ENCODE peak calls at places on chromosomes 6 and 20, in four cellular contexts. C, T, R and D are unnamed samples.
A peak's percentile ranks its signal among the peaks of the same experiment; 100 is the strongest.

GRCh38 chr20:49446080-49446479 is 36.4 kb downstream of the KCNB1 start:
- DNase-seq in C (no peak), R (no peak), T (no peak), D (no peak)

GRCh38 chr20:46371656-46372055 is 34.8 kb downstream of the ELMO2 start:
- DNase-seq in R (no peak), C (no peak), T (no peak), D (no peak)

GRCh38 chr20:37744347-37744746 is 50.5 kb downstream of the CTNNBL1 start:
- DNase-seq in C (no peak), R (no peak), T (no peak), D (no peak)

GRCh38 chr6:169092375-169092774 is 161.3 kb downstream of the THBS2 start:
- DNase-seq in R (peak; percentile 40), T (no peak), C (no peak), D (no peak)

GRCh38 chr20:733806-734205 is 34.5 kb downstream of the SLC52A3 start:
- DNase-seq in R (no peak), C (peak; percentile 58), T (no peak), D (no peak)

GRCh38 chr6:92687278-92687677 is 732.1 kb downstream of the EPHA7 start:
- DNase-seq in T (no peak), R (no peak), C (no peak), D (no peak)

GRCh38 chr6:148140772-148141557 is 201.7 kb upstream of the SASH1 start:
- DNase-seq in T (no peak), R (peak; percentile 41), C (no peak), D (no peak)

GRCh38 chr6:79872986-79873385 is 74.4 kb downstream of the ELOVL4 start:
- DNase-seq in T (peak; percentile 62), R (peak; percentile 56), C (no peak), D (peak; percentile 99)

GRCh38 chr6:136873733-136874132 is 48.4 kb upstream of the SLC35D3 start:
- DNase-seq in T (peak; percentile 6), C (no peak), R (no peak), D (no peak)

GRCh38 chr20:17735206-17735804 is 35.5 kb downstream of the BANF2 start:
- DNase-seq in C (no peak), R (peak; percentile 55), T (peak; percentile 36), D (no peak)

GRCh38 chr20:45487231-45487635 is 17.7 kb downstream of the WFDC2 start:
- DNase-seq in C (no peak), R (no peak), T (no peak), D (no peak)

DNA sequence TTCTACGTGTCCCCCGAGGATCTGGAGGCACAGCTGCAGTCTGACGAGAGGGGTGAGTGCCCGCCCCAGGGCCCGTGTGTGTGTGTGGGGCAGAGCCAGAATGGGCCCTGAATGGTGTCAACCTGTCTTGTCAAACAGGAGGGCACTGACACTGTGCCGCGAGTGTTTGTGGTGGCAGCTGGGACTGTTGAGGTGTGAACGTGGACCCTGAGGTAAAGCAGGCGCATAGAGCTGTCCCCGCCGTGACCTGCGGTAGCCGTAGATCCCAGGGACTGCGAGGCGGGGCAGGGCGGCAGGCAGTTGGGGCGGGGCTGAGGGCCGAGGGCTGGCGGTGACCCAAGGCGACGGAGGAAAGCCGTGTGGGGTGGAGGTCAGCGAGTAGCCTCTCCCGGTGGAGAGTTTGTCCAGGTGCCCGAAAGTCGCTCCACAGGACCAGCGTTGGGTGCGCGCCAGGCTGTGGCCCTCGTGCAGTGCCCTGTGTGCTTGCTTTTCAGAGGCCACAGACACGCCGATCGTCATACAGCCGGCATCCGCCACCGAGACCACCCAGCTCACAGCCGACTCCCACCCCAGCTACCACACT is 25.2 kb downstream of the UCKL1 start:
- DNase-seq in R (no peak), C (no peak), T (no peak), D (no peak)
- H3K27ac ChIP-seq in R (no peak overlapping the region), C (peak overlapping the region; percentile 4), T (no peak overlapping the region), D (no peak overlapping the region)

GRCh38 chr20:58585753-58586540 is 65.1 kb upstream of the STX16 start:
- DNase-seq in R (no peak), T (no peak), C (no peak), D (no peak)
- H3K27ac ChIP-seq in R (no peak overlapping the region), T (no peak overlapping the region), C (no peak overlapping the region), D (no peak overlapping the region)

DNA sequence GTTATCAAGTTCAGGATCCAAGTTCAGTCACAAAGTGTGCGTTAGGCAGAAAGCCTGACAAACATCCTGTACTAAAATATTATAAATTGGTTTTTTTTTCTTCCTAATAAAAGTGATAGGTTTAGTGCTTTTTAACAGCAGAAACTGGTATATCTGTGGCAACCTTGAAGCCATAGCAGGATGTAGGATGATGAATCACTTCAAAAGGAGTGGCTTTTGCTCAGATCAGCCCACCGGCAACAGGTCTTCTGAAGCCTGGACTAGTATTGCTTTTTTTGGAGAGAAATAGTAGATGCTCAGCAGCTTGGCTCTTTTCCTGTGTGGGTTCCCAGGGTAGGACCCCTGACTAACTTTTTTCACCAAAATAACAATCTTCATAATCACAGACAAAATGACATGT is 190.8 kb downstream of the EPM2A start:
- DNase-seq in C (no peak), R (no peak), T (no peak), D (no peak)
- H3K27ac ChIP-seq in C (no peak overlapping the region), R (no peak overlapping the region), T (peak overlapping the region; percentile 21), D (peak overlapping the region; percentile 82)

GRCh38 chr6:42708096-42708495 is 14.3 kb downstream of the PRPH2 start:
- DNase-seq in R (no peak), T (no peak), C (no peak), D (no peak)

GRCh38 chr6:42702200-42702599 is 20.2 kb downstream of the PRPH2 start:
- DNase-seq in T (no peak), C (no peak), R (peak; percentile 54), D (no peak)

GRCh38 chr6:42704937-42705374 is 17.4 kb downstream of the PRPH2 start:
- DNase-seq in R (no peak), T (no peak), C (no peak), D (no peak)

GRCh38 chr6:42707595-42707994 is 14.8 kb downstream of the PRPH2 start:
- DNase-seq in T (no peak), R (no peak), C (no peak), D (no peak)

GRCh38 chr6:42704251-42704936 is 18.0 kb downstream of the PRPH2 start:
- DNase-seq in T (no peak), C (no peak), R (peak; percentile 71), D (no peak)
- H3K27ac ChIP-seq in T (no peak overlapping the region), C (no peak overlapping the region), R (peak overlapping the region; percentile 51), D (no peak overlapping the region)

GRCh38 chr6:111858347-111858746 is 14.9 kb downstream of the FYN start:
- DNase-seq in R (no peak), C (no peak), T (no peak), D (no peak)
- H3K27ac ChIP-seq in R (no peak overlapping the region), C (no peak overlapping the region), T (no peak overlapping the region), D (no peak overlapping the region)

GRCh38 chr6:56511591-56511990 is 131.1 kb downstream of the DST start:
- DNase-seq in C (no peak), R (no peak), T (no peak), D (no peak)

GRCh38 chr6:56510984-56511531 is 131.6 kb downstream of the DST start:
- DNase-seq in R (no peak), T (peak; percentile 54), C (no peak), D (no peak)

GRCh38 chr6:56509031-56509430 is 133.7 kb downstream of the DST start:
- DNase-seq in R (no peak), C (no peak), T (no peak), D (no peak)

GRCh38 chr6:56507517-56507916 is 135.2 kb downstream of the DST start:
- DNase-seq in C (no peak), R (no peak), T (no peak), D (no peak)

DNA sequence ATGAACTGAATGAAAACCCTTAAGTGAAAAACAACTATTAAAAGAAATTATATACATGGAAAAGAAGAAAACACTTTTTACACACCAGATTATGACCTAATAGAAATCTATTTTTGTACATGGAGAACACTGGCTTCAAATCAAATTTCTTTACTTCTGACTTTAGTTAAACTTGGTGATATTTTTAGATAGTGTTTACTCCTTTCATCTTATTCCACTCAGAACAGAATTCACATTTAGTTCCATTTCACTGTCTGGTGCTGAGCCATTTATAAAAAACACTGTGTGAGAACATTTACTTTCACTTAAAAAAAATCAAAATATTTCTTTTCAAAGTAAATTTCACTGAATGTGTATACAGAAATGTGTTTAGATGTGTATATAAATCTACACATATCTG is 136.8 kb downstream of the DST start:
- DNase-seq in R (no peak), T (no peak), C (no peak), D (no peak)
- H3K27ac ChIP-seq in R (no peak overlapping the region), T (no peak overlapping the region), C (no peak overlapping the region), D (no peak overlapping the region)

DNA sequence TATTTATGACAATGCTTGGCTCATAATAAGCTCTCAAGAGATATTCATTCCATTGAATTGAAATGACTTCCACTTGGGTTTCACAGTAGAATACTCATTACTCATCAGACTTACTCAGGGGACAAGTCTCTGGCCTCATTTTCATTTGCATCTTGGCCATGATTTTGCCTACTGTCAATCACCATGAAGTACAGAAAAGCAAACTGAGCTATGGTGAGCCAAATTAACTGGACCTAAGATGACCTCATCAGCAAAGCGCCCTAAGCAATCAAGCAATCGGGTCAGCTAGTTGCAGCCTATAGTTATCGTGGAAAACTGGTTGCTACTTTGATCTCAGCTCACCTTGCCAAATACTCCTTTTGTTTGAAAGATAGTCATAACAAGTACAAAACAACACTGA is 494.7 kb upstream of the SLC35B3 start:
- DNase-seq in T (no peak), C (no peak), R (no peak), D (no peak)
- H3K27ac ChIP-seq in T (no peak overlapping the region), C (no peak overlapping the region), R (no peak overlapping the region), D (no peak overlapping the region)

DNA sequence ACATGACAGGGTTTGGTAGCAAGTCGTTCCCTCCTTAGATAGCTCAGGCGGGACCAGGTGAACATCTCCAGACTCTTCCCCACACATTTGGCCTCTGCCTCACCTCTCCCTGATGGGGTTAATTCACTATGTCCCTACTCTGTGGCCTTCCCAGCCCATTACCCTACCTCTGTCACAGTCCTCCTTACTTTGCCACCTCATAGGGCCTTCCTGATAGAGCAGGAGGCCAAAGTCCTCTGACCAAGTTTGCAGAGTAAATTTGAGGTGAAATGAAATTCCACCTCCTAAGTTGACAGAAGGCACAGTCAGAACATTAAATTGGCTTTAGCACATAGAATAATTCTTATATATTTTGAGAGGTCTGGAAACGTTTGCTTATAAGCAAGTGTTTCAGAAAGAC is 53.1 kb upstream of the ARMC2 start:
- DNase-seq in T (no peak), R (no peak), C (no peak), D (no peak)
- H3K27ac ChIP-seq in T (peak overlapping the region; percentile 62), R (no peak overlapping the region), C (no peak overlapping the region), D (no peak overlapping the region)